ENCODE peak calls at places on chromosomes 11 and 22, in six cellular contexts. S is EL, F is DMS53, J is psoas muscle, I is osteoblast, K is M059J. E is an unnamed sample.

GRCh38 chr11:65553301-65554001 is 4.7 kb downstream of the LTBP3 start:
- DNase-seq in K (no peak), I (no peak), J (no peak), F (peak), S (no peak), E (no peak)

GRCh38 chr11:47391711-47392432 is 13.5 kb upstream of the SPI1 start:
- DNase-seq in I (peak), K (no peak), J (no peak), S (no peak), F (no peak), E (no peak)

GRCh38 chr11:76206077-76206326 is 300 bp downstream of the WNT11 start:
- DNase-seq in S (no peak), I (no peak), F (no peak), K (no peak), J (no peak), E (no peak)

GRCh38 chr22:28670153-28670552 is 9.5 kb downstream of the TTC28 start:
- DNase-seq in F (no peak), S (no peak), I (peak), K (no peak), J (no peak), E (no peak)

GRCh38 chr11:68436985-68437926 is 23.3 kb upstream of the PPP6R3 start:
- DNase-seq in F (peak), J (peak), S (peak), I (peak), K (peak), E (no peak)

GRCh38 chr22:29073618-29074275 is 912 bp downstream of the KREMEN1 start:
- DNase-seq in I (peak), J (peak), F (peak), S (peak), K (no peak), E (no peak)

GRCh38 chr11:80103149-80103859 is 662.5 kb upstream of the TENM4 start:
- DNase-seq in I (peak), F (peak), J (no peak), K (peak), S (peak), E (no peak)

GRCh38 chr11:70756341-70756740 is 358.0 kb downstream of the CTTN start:
- DNase-seq in F (no peak), K (no peak), S (no peak), I (peak), J (no peak), E (no peak)

GRCh38 chr11:13008625-13009475 is at the start of gene RASSF10:
- DNase-seq in J (peak), K (peak), S (peak), F (peak), I (peak), E (no peak)

GRCh38 chr22:39980635-39981034 is 14.1 kb upstream of the FAM83F start:
- DNase-seq in J (no peak), S (no peak), K (peak), I (peak), F (no peak), E (no peak)

GRCh38 chr11:116993599-116993998 is 104.6 kb downstream of the SIK3 start:
- DNase-seq in I (no peak), S (no peak), J (no peak), F (no peak), K (peak), E (no peak)

GRCh38 chr11:110251837-110252236 is 44.6 kb downstream of the RDX start:
- DNase-seq in I (no peak), J (no peak), K (peak), F (peak), S (peak), E (no peak)

GRCh38 chr11:71097506-71098240 is 154.7 kb downstream of the SHANK2 start:
- DNase-seq in K (no peak), F (no peak), J (no peak), I (peak), S (no peak), E (no peak)

GRCh38 chr11:78493413-78493975 is 75.9 kb upstream of the GAB2 start:
- DNase-seq in J (no peak), S (no peak), F (no peak), I (no peak), K (no peak), E (no peak)

GRCh38 chr11:93623179-93623578 is 38.3 kb upstream of the CEP295 start:
- DNase-seq in K (peak), I (no peak), F (no peak), S (no peak), J (no peak), E (peak)

GRCh38 chr11:64153831-64154230 is 12.1 kb downstream of the MACROD1 start:
- DNase-seq in J (no peak), F (no peak), S (no peak), K (no peak), I (no peak), E (no peak)

GRCh38 chr11:67282155-67282875 is 6.8 kb upstream of the ANKRD13D start:
- DNase-seq in I (peak), J (peak), F (no peak), K (no peak), S (no peak), E (no peak)

GRCh38 chr11:57787920-57788716 is 26.5 kb downstream of the CTNND1 start:
- DNase-seq in S (no peak), F (no peak), K (no peak), I (no peak), J (no peak), E (peak)

E was measured in GM12878.